ENCODE peak calls at places on chromosomes 11 and 22, in seven cellular contexts. One of them, this sample, is unnamed. For H3K27me3, the result is how much of the 10 kb centered on the place peaks cover.

GRCh38 chr22:38313384-38313955 is 3.8 kb downstream of the CSNK1E start:
- DNase-seq in left ventricle myocardium inferior: peak
- DNase-seq in adrenal gland: peak
- DNase-seq in PC-3: peak
- DNase-seq in uterus: peak
- DNase-seq in esophagus muscularis mucosa: no peak
- DNase-seq in esophagus squamous epithelium: no peak
- DNase-seq in this sample: peak

GRCh38 chr11:62579252-62579651 is 5.6 kb upstream of the EEF1G start:
- DNase-seq in left ventricle myocardium inferior: no peak
- DNase-seq in adrenal gland: no peak
- DNase-seq in PC-3: no peak
- DNase-seq in uterus: no peak
- DNase-seq in esophagus muscularis mucosa: no peak
- DNase-seq in esophagus squamous epithelium: no peak
- DNase-seq in this sample: no peak

GRCh38 chr11:106813803-106814202 is 204.5 kb downstream of the GUCY1A2 start:
- DNase-seq in left ventricle myocardium inferior: no peak
- DNase-seq in adrenal gland: no peak
- DNase-seq in PC-3: no peak
- DNase-seq in uterus: no peak
- DNase-seq in esophagus muscularis mucosa: no peak
- DNase-seq in esophagus squamous epithelium: no peak
- DNase-seq in this sample: no peak

GRCh38 chr11:12043959-12044772 is 35.7 kb upstream of the DKK3 start:
- DNase-seq in left ventricle myocardium inferior: peak
- DNase-seq in adrenal gland: peak
- DNase-seq in PC-3: peak
- DNase-seq in uterus: peak
- DNase-seq in esophagus muscularis mucosa: peak
- DNase-seq in esophagus squamous epithelium: no peak
- DNase-seq in this sample: peak

GRCh38 chr11:8722156-8722555 is 39.6 kb downstream of the RPL27A start:
- DNase-seq in left ventricle myocardium inferior: no peak
- DNase-seq in adrenal gland: no peak
- DNase-seq in PC-3: no peak
- DNase-seq in uterus: peak
- DNase-seq in esophagus muscularis mucosa: no peak
- DNase-seq in esophagus squamous epithelium: no peak
- DNase-seq in this sample: no peak

GRCh38 chr11:22792497-22792896 is 37.1 kb downstream of the SVIP start:
- DNase-seq in left ventricle myocardium inferior: no peak
- DNase-seq in adrenal gland: no peak
- DNase-seq in PC-3: peak
- DNase-seq in uterus: no peak
- DNase-seq in esophagus muscularis mucosa: no peak
- DNase-seq in esophagus squamous epithelium: no peak
- DNase-seq in this sample: peak

GRCh38 chr22:25125693-25126357 is 73.8 kb upstream of the CRYBB3 start:
- DNase-seq in left ventricle myocardium inferior: no peak
- DNase-seq in adrenal gland: no peak
- DNase-seq in PC-3: no peak
- DNase-seq in uterus: no peak
- DNase-seq in esophagus muscularis mucosa: no peak
- DNase-seq in esophagus squamous epithelium: no peak
- DNase-seq in this sample: no peak

GRCh38 chr22:29765905-29766631 is 739 bp downstream of the ZMAT5 start:
- DNase-seq in left ventricle myocardium inferior: no peak
- DNase-seq in adrenal gland: peak
- DNase-seq in PC-3: no peak
- DNase-seq in uterus: no peak
- DNase-seq in esophagus muscularis mucosa: no peak
- DNase-seq in esophagus squamous epithelium: no peak
- DNase-seq in this sample: no peak

GRCh38 chr11:17026487-17027082 is 12.4 kb upstream of the PLEKHA7 start:
- DNase-seq in left ventricle myocardium inferior: no peak
- DNase-seq in adrenal gland: no peak
- DNase-seq in PC-3: no peak
- DNase-seq in uterus: no peak
- DNase-seq in esophagus muscularis mucosa: no peak
- DNase-seq in esophagus squamous epithelium: no peak
- DNase-seq in this sample: no peak

DNA sequence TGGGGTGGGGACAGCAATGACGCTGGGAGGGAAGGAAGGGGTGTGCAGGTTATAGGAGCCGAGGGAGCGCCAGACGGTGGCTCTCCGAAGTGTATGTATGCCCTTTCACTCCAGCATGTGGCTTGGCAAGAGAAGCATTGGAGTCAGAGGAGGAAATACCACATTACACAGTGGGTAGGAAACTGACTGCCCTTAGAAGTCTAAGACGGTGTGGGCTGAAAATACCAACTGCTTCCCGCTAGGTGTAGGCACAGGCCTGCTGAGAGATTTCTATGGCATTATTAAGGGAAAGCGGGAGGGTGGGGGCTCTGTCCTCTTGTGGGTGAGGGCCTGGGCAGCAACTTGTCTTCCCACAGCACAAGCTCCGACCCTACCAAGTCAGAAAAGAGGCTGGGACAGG is 44.7 kb downstream of the CACNG2 start:
- DNase-seq in left ventricle myocardium inferior: no peak
- DNase-seq in adrenal gland: no peak
- DNase-seq in PC-3: peak
- DNase-seq in uterus: no peak
- DNase-seq in esophagus muscularis mucosa: no peak
- DNase-seq in esophagus squamous epithelium: no peak
- DNase-seq in this sample: peak
- TF ChIP-seq CTCF in left ventricle myocardium inferior: no peak
- TF ChIP-seq CTCF in adrenal gland: no peak
- TF ChIP-seq CTCF in PC-3: no peak
- TF ChIP-seq CTCF in uterus: no peak
- TF ChIP-seq CTCF in esophagus muscularis mucosa: no peak
- TF ChIP-seq CTCF in esophagus squamous epithelium: no peak
- TF ChIP-seq CTCF in this sample: no peak

GRCh38 chr11:134784046-134784445 is 372.0 kb upstream of the B3GAT1 start:
- DNase-seq in left ventricle myocardium inferior: no peak
- DNase-seq in adrenal gland: no peak
- DNase-seq in PC-3: no peak
- DNase-seq in uterus: no peak
- DNase-seq in esophagus muscularis mucosa: peak
- DNase-seq in esophagus squamous epithelium: no peak
- DNase-seq in this sample: no peak

GRCh38 chr11:134779179-134779578 is 367.1 kb upstream of the B3GAT1 start:
- DNase-seq in left ventricle myocardium inferior: no peak
- DNase-seq in adrenal gland: peak
- DNase-seq in PC-3: no peak
- DNase-seq in uterus: no peak
- DNase-seq in esophagus muscularis mucosa: no peak
- DNase-seq in esophagus squamous epithelium: no peak
- DNase-seq in this sample: no peak

GRCh38 chr11:134781335-134781970 is 369.4 kb upstream of the B3GAT1 start:
- DNase-seq in left ventricle myocardium inferior: peak
- DNase-seq in adrenal gland: no peak
- DNase-seq in PC-3: no peak
- DNase-seq in uterus: no peak
- DNase-seq in esophagus muscularis mucosa: peak
- DNase-seq in esophagus squamous epithelium: no peak
- DNase-seq in this sample: no peak

GRCh38 chr11:134783219-134783618 is 371.2 kb upstream of the B3GAT1 start:
- DNase-seq in left ventricle myocardium inferior: no peak
- DNase-seq in adrenal gland: peak
- DNase-seq in PC-3: no peak
- DNase-seq in uterus: no peak
- DNase-seq in esophagus muscularis mucosa: peak
- DNase-seq in esophagus squamous epithelium: no peak
- DNase-seq in this sample: no peak

DNA sequence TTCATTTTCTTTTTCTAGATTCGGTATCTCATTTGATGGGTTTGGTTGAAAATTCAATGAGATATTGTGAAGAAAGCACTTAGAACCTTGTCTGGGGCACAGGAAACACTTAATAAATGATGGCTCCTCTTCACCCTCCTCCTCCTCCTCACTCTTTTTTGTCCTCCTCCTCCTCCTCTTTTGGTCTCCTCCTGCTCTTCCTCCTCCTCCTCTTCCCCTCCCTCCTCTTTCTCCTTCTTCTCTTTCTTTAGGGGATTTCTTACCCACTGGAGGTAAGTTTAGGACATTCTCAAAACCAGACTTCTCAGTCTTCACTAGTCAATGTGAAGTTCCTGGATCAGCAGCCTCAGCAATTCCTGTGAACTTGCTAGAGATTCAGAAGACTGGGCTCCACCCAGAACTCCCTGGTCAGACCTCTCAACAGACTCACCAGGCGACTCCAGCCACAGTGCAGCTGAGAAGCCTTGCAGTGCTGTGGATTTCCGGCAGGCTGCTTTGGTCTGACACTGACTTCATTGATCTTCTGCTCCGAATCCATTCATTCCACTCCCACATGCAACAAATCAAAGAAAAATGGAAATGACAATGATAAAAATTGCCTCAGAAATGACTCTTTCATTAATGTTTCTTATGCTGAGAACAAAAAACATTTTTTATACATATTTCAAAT is 368.6 kb upstream of the B3GAT1 start:
- DNase-seq in left ventricle myocardium inferior: no peak
- DNase-seq in adrenal gland: peak
- DNase-seq in PC-3: no peak
- DNase-seq in uterus: no peak
- DNase-seq in esophagus muscularis mucosa: no peak
- DNase-seq in esophagus squamous epithelium: no peak
- DNase-seq in this sample: no peak
- H3K27me3 ChIP-seq in left ventricle myocardium inferior: under half
- H3K27me3 ChIP-seq in adrenal gland: under half
- H3K27me3 ChIP-seq in PC-3: under half
- H3K27me3 ChIP-seq in uterus: under half
- H3K27me3 ChIP-seq in esophagus muscularis mucosa: under half
- H3K27me3 ChIP-seq in esophagus squamous epithelium: under half
- H3K27me3 ChIP-seq in this sample: under half

GRCh38 chr22:26168199-26168915 is 905 bp upstream of the SEZ6L start:
- DNase-seq in left ventricle myocardium inferior: no peak
- DNase-seq in adrenal gland: no peak
- DNase-seq in PC-3: no peak
- DNase-seq in uterus: no peak
- DNase-seq in esophagus muscularis mucosa: no peak
- DNase-seq in esophagus squamous epithelium: no peak
- DNase-seq in this sample: no peak

GRCh38 chr22:26170795-26171194 is 1.5 kb downstream of the SEZ6L start:
- DNase-seq in left ventricle myocardium inferior: peak
- DNase-seq in adrenal gland: peak
- DNase-seq in PC-3: no peak
- DNase-seq in uterus: no peak
- DNase-seq in esophagus muscularis mucosa: no peak
- DNase-seq in esophagus squamous epithelium: no peak
- DNase-seq in this sample: no peak

GRCh38 chr22:26168934-26169311 is 339 bp upstream of the SEZ6L start:
- DNase-seq in left ventricle myocardium inferior: peak
- DNase-seq in adrenal gland: no peak
- DNase-seq in PC-3: no peak
- DNase-seq in uterus: no peak
- DNase-seq in esophagus muscularis mucosa: no peak
- DNase-seq in esophagus squamous epithelium: no peak
- DNase-seq in this sample: no peak

GRCh38 chr22:26170112-26170492 is 840 bp downstream of the SEZ6L start:
- DNase-seq in left ventricle myocardium inferior: no peak
- DNase-seq in adrenal gland: no peak
- DNase-seq in PC-3: no peak
- DNase-seq in uterus: no peak
- DNase-seq in esophagus muscularis mucosa: no peak
- DNase-seq in esophagus squamous epithelium: no peak
- DNase-seq in this sample: no peak

GRCh38 chr22:26169312-26170111 is at the start of gene SEZ6L:
- DNase-seq in left ventricle myocardium inferior: peak
- DNase-seq in adrenal gland: peak
- DNase-seq in PC-3: no peak
- DNase-seq in uterus: no peak
- DNase-seq in esophagus muscularis mucosa: no peak
- DNase-seq in esophagus squamous epithelium: no peak
- DNase-seq in this sample: no peak
- H3K4me3 ChIP-seq in left ventricle myocardium inferior: peak
- H3K4me3 ChIP-seq in adrenal gland: no peak
- H3K4me3 ChIP-seq in PC-3: no peak
- H3K4me3 ChIP-seq in uterus: no peak
- H3K4me3 ChIP-seq in esophagus muscularis mucosa: peak
- H3K4me3 ChIP-seq in esophagus squamous epithelium: peak
- H3K4me3 ChIP-seq in this sample: no peak

DNA sequence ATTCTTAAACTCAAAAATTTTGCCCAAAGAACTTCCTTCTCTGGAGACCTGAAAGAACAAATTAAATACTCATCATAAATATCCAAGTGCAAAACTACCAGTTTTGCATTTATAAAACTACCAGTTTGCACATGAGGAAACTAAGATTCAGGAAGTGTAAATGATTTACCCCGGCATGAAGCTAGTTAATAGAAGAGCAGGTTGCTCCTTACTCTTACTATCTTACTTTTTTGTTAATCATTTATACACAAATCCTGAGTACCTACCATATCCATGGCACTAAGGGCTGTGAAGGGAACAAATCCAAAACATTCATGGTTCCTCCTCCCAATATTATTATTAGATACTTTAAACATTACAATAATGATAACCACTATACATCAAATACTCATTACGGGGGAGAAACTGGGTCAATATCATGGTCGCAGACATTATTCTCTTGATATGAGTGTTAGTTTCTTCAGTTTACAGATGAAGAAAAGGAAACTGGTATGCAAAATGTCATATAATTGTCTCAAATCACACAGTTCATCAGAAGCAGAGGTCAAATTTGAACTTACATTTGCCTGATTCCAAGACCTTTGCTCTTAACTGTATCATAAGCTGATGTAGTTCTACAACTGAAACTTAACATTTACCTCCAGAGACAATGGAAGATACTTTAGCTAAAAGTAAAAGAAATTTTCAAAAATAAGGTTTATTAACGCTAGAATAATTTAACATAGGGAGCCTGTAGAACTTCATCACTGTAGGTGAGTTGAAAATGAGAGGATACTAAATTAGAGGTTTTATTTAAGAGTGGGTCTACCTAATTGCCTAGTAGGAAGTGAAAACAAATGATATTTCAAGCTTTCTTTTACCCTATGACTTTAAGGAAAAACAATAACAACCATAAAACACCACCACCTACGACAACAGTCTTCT is 74.5 kb downstream of the FAM76B start:
- DNase-seq in left ventricle myocardium inferior: no peak
- DNase-seq in adrenal gland: no peak
- DNase-seq in PC-3: no peak
- DNase-seq in uterus: no peak
- DNase-seq in esophagus muscularis mucosa: no peak
- DNase-seq in esophagus squamous epithelium: no peak
- DNase-seq in this sample: no peak
- TF ChIP-seq CTCF in left ventricle myocardium inferior: no peak
- TF ChIP-seq CTCF in adrenal gland: no peak
- TF ChIP-seq CTCF in PC-3: no peak
- TF ChIP-seq CTCF in uterus: no peak
- TF ChIP-seq CTCF in esophagus muscularis mucosa: no peak
- TF ChIP-seq CTCF in esophagus squamous epithelium: no peak
- TF ChIP-seq CTCF in this sample: no peak

GRCh38 chr11:120017582-120017981 is 120.3 kb downstream of the TRIM29 start:
- DNase-seq in left ventricle myocardium inferior: no peak
- DNase-seq in adrenal gland: no peak
- DNase-seq in PC-3: no peak
- DNase-seq in uterus: no peak
- DNase-seq in esophagus muscularis mucosa: no peak
- DNase-seq in esophagus squamous epithelium: no peak
- DNase-seq in this sample: no peak
- H3K27me3 ChIP-seq in left ventricle myocardium inferior: half or more
- H3K27me3 ChIP-seq in adrenal gland: under half
- H3K27me3 ChIP-seq in PC-3: half or more
- H3K27me3 ChIP-seq in uterus: under half
- H3K27me3 ChIP-seq in esophagus muscularis mucosa: under half
- H3K27me3 ChIP-seq in esophagus squamous epithelium: under half
- H3K27me3 ChIP-seq in this sample: under half